ENCODE peak calls at places on chromosomes 1 and 21, in ten cellular contexts. E, R, L, J, W, O, T, K, F and Y are unnamed samples.

GRCh38 chr1:154791292-154792278 is 78.5 kb downstream of the KCNN3 start:
- DNase-seq in E (peak; percentile 87), R (no peak), L (peak; percentile 69), J (peak; percentile 25), W (peak; percentile 67), O (peak; percentile 77), T (no peak), K (peak; percentile 90), F (peak; percentile 78), Y (no peak)

GRCh38 chr1:59730759-59731478 is 83.8 kb upstream of the HOOK1 start:
- DNase-seq in E (no peak), R (peak; percentile 63), L (peak; percentile 67), J (peak; percentile 85), W (peak; percentile 85), O (no peak), T (peak; percentile 91), K (no peak), F (no peak), Y (peak; percentile 32)

GRCh38 chr1:219990782-219991510 is 55.4 kb downstream of the EPRS1 start:
- DNase-seq in E (no peak), R (no peak), L (peak; percentile 62), J (peak; percentile 57), W (no peak), O (no peak), T (no peak), K (no peak), F (no peak), Y (no peak)

GRCh38 chr1:90305577-90305976 is 310.7 kb downstream of the ZNF326 start:
- DNase-seq in E (no peak), R (no peak), L (no peak), J (no peak), W (no peak), O (no peak), T (no peak), K (no peak), F (no peak), Y (no peak)

GRCh38 chr1:62356257-62356835 is 37.1 kb upstream of the KANK4 start:
- DNase-seq in E (no peak), R (no peak), L (peak; percentile 68), J (peak; percentile 35), W (no peak), O (no peak), T (no peak), K (no peak), F (no peak), Y (no peak)

GRCh38 chr1:48222501-48223242 is at the start of gene SLC5A9:
- DNase-seq in E (no peak), R (no peak), L (no peak), J (peak; percentile 71), W (no peak), O (no peak), T (no peak), K (no peak), F (no peak), Y (peak; percentile 61)

GRCh38 chr21:15014220-15014619 is 50.6 kb downstream of the NRIP1 start:
- DNase-seq in E (no peak), R (no peak), L (no peak), J (no peak), W (no peak), O (no peak), T (no peak), K (no peak), F (no peak), Y (no peak)

GRCh38 chr1:159913451-159914192 is 11.7 kb downstream of the TAGLN2 start:
- DNase-seq in E (peak; percentile 61), R (no peak), L (no peak), J (no peak), W (no peak), O (no peak), T (no peak), K (no peak), F (peak; percentile 85), Y (no peak)

GRCh38 chr21:14562959-14563358 is 16.8 kb upstream of the SAMSN1 start:
- DNase-seq in E (no peak), R (no peak), L (no peak), J (no peak), W (no peak), O (no peak), T (no peak), K (no peak), F (no peak), Y (no peak)

GRCh38 chr1:216710042-216710441 is 13.2 kb downstream of the ESRRG start:
- DNase-seq in E (no peak), R (no peak), L (no peak), J (no peak), W (no peak), O (no peak), T (no peak), K (no peak), F (no peak), Y (no peak)

GRCh38 chr1:208048904-208049303 is 138.0 kb upstream of the CD34 start:
- DNase-seq in E (no peak), R (no peak), L (no peak), J (no peak), W (no peak), O (no peak), T (no peak), K (no peak), F (no peak), Y (no peak)

GRCh38 chr1:2311184-2312032 is 79.9 kb downstream of the MORN1 start:
- DNase-seq in E (peak; percentile 89), R (peak; percentile 55), L (peak; percentile 87), J (peak; percentile 88), W (peak; percentile 91), O (no peak), T (no peak), K (peak; percentile 72), F (peak; percentile 92), Y (peak; percentile 66)

GRCh38 chr1:178538192-178538916 is 25.4 kb downstream of the TEX35 start:
- DNase-seq in E (no peak), R (no peak), L (peak; percentile 39), J (peak; percentile 78), W (no peak), O (no peak), T (no peak), K (no peak), F (no peak), Y (no peak)

GRCh38 chr21:32624726-32625125 is 12.5 kb upstream of the CFAP298 start:
- DNase-seq in E (no peak), R (no peak), L (peak; percentile 44), J (no peak), W (no peak), O (no peak), T (no peak), K (no peak), F (no peak), Y (no peak)

GRCh38 chr1:154446292-154446691 is 41.1 kb downstream of the IL6R start:
- DNase-seq in E (no peak), R (no peak), L (no peak), J (peak; percentile 40), W (peak; percentile 22), O (peak; percentile 50), T (no peak), K (no peak), F (no peak), Y (no peak)

GRCh38 chr1:10080523-10080922 is 47.8 kb downstream of the UBE4B start:
- DNase-seq in E (no peak), R (no peak), L (no peak), J (no peak), W (no peak), O (no peak), T (no peak), K (no peak), F (no peak), Y (no peak)

GRCh38 chr1:6657138-6657537 is 32.5 kb downstream of the THAP3 start:
- DNase-seq in E (no peak), R (peak; percentile 44), L (no peak), J (no peak), W (peak; percentile 69), O (no peak), T (no peak), K (no peak), F (no peak), Y (no peak)

GRCh38 chr1:115176189-115176588 is 86.9 kb upstream of the TSPAN2 start:
- DNase-seq in E (no peak), R (no peak), L (no peak), J (no peak), W (no peak), O (no peak), T (no peak), K (no peak), F (no peak), Y (no peak)

GRCh38 chr21:16085436-16085835 is 355.7 kb downstream of the USP25 start:
- DNase-seq in E (no peak), R (no peak), L (peak; percentile 35), J (no peak), W (no peak), O (no peak), T (no peak), K (no peak), F (no peak), Y (no peak)
- H3K4me3 ChIP-seq in E (no peak overlapping the region), R (no peak overlapping the region), L (peak overlapping the region; percentile 12), J (no peak overlapping the region), W (no peak overlapping the region), O (no peak overlapping the region), T (no peak overlapping the region), K (no peak overlapping the region), F (no peak overlapping the region), Y (no peak overlapping the region)

GRCh38 chr1:152151646-152152045 is 7.4 kb downstream of the RPTN start:
- DNase-seq in E (no peak), R (no peak), L (no peak), J (no peak), W (no peak), O (no peak), T (no peak), K (no peak), F (no peak), Y (no peak)
- H3K9me3 ChIP-seq in E (peaks cover 23% of the 10 kb centered on the region), R (peaks cover 24% of the 10 kb centered on the region), L (no peaks in the 10 kb centered on the region), J (no peaks in the 10 kb centered on the region), W (peaks cover 6% of the 10 kb centered on the region), O (peaks cover 19% of the 10 kb centered on the region), T (no peaks in the 10 kb centered on the region), K (no peaks in the 10 kb centered on the region), F (peaks cover 60% of the 10 kb centered on the region), Y (peaks cover 16% of the 10 kb centered on the region)

DNA sequence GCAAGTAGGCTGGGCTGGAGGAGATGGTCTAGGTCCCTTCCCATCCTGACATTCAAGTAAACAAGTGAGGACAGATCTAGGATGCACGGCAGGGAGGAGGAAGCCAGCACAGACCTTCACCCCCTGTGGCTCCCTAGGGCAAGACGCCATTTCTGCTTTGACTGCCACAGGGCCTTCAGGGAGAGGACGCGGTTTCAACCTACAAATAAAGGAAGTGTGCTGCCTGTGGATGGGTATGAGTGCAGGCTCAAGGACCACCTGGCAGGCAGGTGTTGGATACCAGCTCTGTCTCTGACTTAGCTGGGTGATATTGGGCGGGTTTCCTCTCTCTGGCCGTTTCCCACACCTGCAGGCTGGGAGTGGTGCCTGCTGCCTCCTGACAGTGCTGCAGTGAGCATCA is 16.2 kb downstream of the SLC2A1 start:
- DNase-seq in E (peak; percentile 63), R (no peak), L (no peak), J (no peak), W (no peak), O (peak; percentile 55), T (no peak), K (no peak), F (peak; percentile 48), Y (no peak)
- H3K4me3 ChIP-seq in E (no peak overlapping the region), R (no peak overlapping the region), L (no peak overlapping the region), J (no peak overlapping the region), W (no peak overlapping the region), O (no peak overlapping the region), T (no peak overlapping the region), K (no peak overlapping the region), F (no peak overlapping the region), Y (no peak overlapping the region)

DNA sequence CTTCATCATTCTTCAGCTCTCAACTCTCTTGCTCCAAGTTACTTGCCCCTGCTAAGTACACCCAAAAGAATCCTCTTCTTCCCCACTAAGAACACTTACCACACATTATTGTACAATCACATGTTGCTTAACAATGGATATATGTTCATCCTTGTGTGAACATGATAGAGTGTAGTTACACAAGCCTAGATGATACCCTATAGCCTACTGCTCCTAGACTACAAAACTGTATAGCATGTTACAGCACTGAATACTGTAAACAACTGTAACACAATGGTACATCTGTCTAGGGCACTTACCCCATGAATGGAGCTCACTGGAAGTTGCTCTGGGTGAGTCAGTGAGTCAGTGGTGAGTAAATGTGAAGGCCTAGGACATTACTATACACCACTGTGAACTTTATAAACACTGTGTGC is 77.4 kb downstream of the RERE start:
- DNase-seq in E (no peak), R (no peak), L (peak; percentile 48), J (no peak), W (no peak), O (no peak), T (no peak), K (no peak), F (no peak), Y (no peak)
- H3K9me3 ChIP-seq in E (peaks cover 14% of the 10 kb centered on the region), R (peaks cover 10% of the 10 kb centered on the region), L (peaks cover 11% of the 10 kb centered on the region), J (no peaks in the 10 kb centered on the region), W (no peaks in the 10 kb centered on the region), O (peaks cover 3% of the 10 kb centered on the region), T (no peaks in the 10 kb centered on the region), K (no peaks in the 10 kb centered on the region), F (peaks cover 41% of the 10 kb centered on the region), Y (no peaks in the 10 kb centered on the region)